ENCODE peak calls at places on chromosomes 1 and 21, in five cellular contexts. One of them, this sample, is unnamed.
A peak's percentile ranks its signal among the peaks of the same experiment; 100 is the strongest.

GRCh38 chr1:67575861-67576260 is 109.1 kb upstream of the GADD45A start:
- DNase-seq in H1: no peak
- DNase-seq in K562: no peak
- DNase-seq in HepG2: no peak
- DNase-seq in GM12878: no peak
- DNase-seq in this sample: no peak

GRCh38 chr1:32592953-32593352 is 53.7 kb downstream of the ZBTB8A start:
- DNase-seq in H1: no peak
- DNase-seq in GM12878: no peak
- DNase-seq in K562: no peak
- DNase-seq in HepG2: no peak
- DNase-seq in this sample: no peak

GRCh38 chr1:63971557-63971956 is 197.7 kb downstream of the ROR1 start:
- DNase-seq in GM12878: no peak
- DNase-seq in K562: no peak
- DNase-seq in HepG2: no peak
- DNase-seq in H1: no peak
- DNase-seq in this sample: no peak

GRCh38 chr1:201772178-201772577 is 56.8 kb upstream of the IPO9 start:
- DNase-seq in H1: no peak
- DNase-seq in K562: no peak
- DNase-seq in HepG2: no peak
- DNase-seq in GM12878: no peak
- DNase-seq in this sample: no peak

GRCh38 chr1:222991177-222991576 is 151.9 kb downstream of the TLR5 start:
- DNase-seq in K562: no peak
- DNase-seq in HepG2: no peak
- DNase-seq in H1: no peak
- DNase-seq in GM12878: no peak
- DNase-seq in this sample: no peak

GRCh38 chr21:41148798-41149197 is 19.2 kb upstream of the BACE2 start:
- DNase-seq in HepG2: no peak
- DNase-seq in K562: no peak
- DNase-seq in GM12878: no peak
- DNase-seq in H1: no peak
- DNase-seq in this sample: no peak

GRCh38 chr1:180211156-180211859 is 18.8 kb upstream of the LHX4 start:
- DNase-seq in HepG2: no peak
- DNase-seq in K562: no peak
- DNase-seq in GM12878: no peak
- DNase-seq in H1: no peak
- DNase-seq in this sample: no peak

GRCh38 chr1:3543076-3544049 is 67.9 kb downstream of the MEGF6 start:
- DNase-seq in K562: no peak
- DNase-seq in GM12878: no peak
- DNase-seq in HepG2: no peak
- DNase-seq in H1: peak; percentile 71
- DNase-seq in this sample: no peak

GRCh38 chr1:24344090-24344742 is 25.1 kb downstream of the GRHL3 start:
- DNase-seq in H1: no peak
- DNase-seq in K562: no peak
- DNase-seq in HepG2: no peak
- DNase-seq in GM12878: no peak
- DNase-seq in this sample: no peak

GRCh38 chr1:115330480-115331013 is 7.5 kb downstream of the NGF start:
- DNase-seq in HepG2: no peak
- DNase-seq in K562: no peak
- DNase-seq in GM12878: no peak
- DNase-seq in H1: no peak
- DNase-seq in this sample: no peak

GRCh38 chr1:64111787-64112186 is 91.6 kb upstream of the UBE2U start:
- DNase-seq in H1: no peak
- DNase-seq in K562: no peak
- DNase-seq in GM12878: no peak
- DNase-seq in HepG2: no peak
- DNase-seq in this sample: no peak

GRCh38 chr1:117758444-117759316 is 152.8 kb downstream of the TENT5C start:
- DNase-seq in HepG2: peak; percentile 79
- DNase-seq in GM12878: peak; percentile 11
- DNase-seq in H1: peak; percentile 85
- DNase-seq in K562: peak; percentile 88
- DNase-seq in this sample: peak; percentile 69

GRCh38 chr1:214441119-214441518 is 110.3 kb downstream of the PTPN14 start:
- DNase-seq in HepG2: no peak
- DNase-seq in K562: no peak
- DNase-seq in GM12878: no peak
- DNase-seq in H1: no peak
- DNase-seq in this sample: no peak

GRCh38 chr1:7929637-7930036 is 11.0 kb downstream of the TNFRSF9 start:
- DNase-seq in H1: no peak
- DNase-seq in HepG2: no peak
- DNase-seq in K562: no peak
- DNase-seq in GM12878: no peak
- DNase-seq in this sample: no peak

GRCh38 chr1:32063261-32063681 is 9.5 kb upstream of the TMEM39B start:
- DNase-seq in K562: peak; percentile 63
- DNase-seq in HepG2: peak; percentile 37
- DNase-seq in H1: no peak
- DNase-seq in GM12878: no peak
- DNase-seq in this sample: peak; percentile 32

GRCh38 chr1:230069813-230070212 is 2.8 kb downstream of the GALNT2 start:
- DNase-seq in HepG2: no peak
- DNase-seq in H1: peak; percentile 32
- DNase-seq in GM12878: no peak
- DNase-seq in K562: peak; percentile 36
- DNase-seq in this sample: no peak

GRCh38 chr1:157551694-157552693 is at the start of gene FCRL5:
- DNase-seq in K562: no peak
- DNase-seq in GM12878: peak; percentile 33
- DNase-seq in HepG2: no peak
- DNase-seq in H1: no peak
- DNase-seq in this sample: no peak

GRCh38 chr1:45089711-45090110 is 77.7 kb downstream of the UROD start:
- DNase-seq in H1: no peak
- DNase-seq in GM12878: no peak
- DNase-seq in K562: no peak
- DNase-seq in HepG2: no peak
- DNase-seq in this sample: no peak

GRCh38 chr1:110155878-110156522 is 5.7 kb downstream of the SLC6A17 start:
- DNase-seq in K562: peak; percentile 67
- DNase-seq in GM12878: no peak
- DNase-seq in HepG2: peak; percentile 4
- DNase-seq in H1: peak; percentile 94
- DNase-seq in this sample: no peak

GRCh38 chr1:41412748-41413147 is 51.5 kb downstream of the FOXO6 start:
- DNase-seq in H1: no peak
- DNase-seq in GM12878: no peak
- DNase-seq in HepG2: peak; percentile 25
- DNase-seq in K562: no peak
- DNase-seq in this sample: no peak

GRCh38 chr1:88799433-88799832 is 91.9 kb downstream of the GTF2B start:
- DNase-seq in GM12878: no peak
- DNase-seq in HepG2: no peak
- DNase-seq in K562: no peak
- DNase-seq in H1: no peak
- DNase-seq in this sample: no peak

GRCh38 chr1:20616468-20617156 is 16.6 kb upstream of the PINK1 start:
- DNase-seq in K562: no peak
- DNase-seq in GM12878: no peak
- DNase-seq in HepG2: no peak
- DNase-seq in H1: no peak
- DNase-seq in this sample: no peak

GRCh38 chr21:37530901-37531351 is 164.4 kb downstream of the DYRK1A start:
- DNase-seq in HepG2: no peak
- DNase-seq in K562: no peak
- DNase-seq in H1: peak; percentile 47
- DNase-seq in GM12878: no peak
- DNase-seq in this sample: no peak

GRCh38 chr1:163874070-163874469 is 552.3 kb downstream of the NUF2 start:
- DNase-seq in K562: no peak
- DNase-seq in GM12878: no peak
- DNase-seq in H1: no peak
- DNase-seq in HepG2: no peak
- DNase-seq in this sample: no peak

GRCh38 chr1:56385314-56385713 is 194.0 kb downstream of the PLPP3 start:
- DNase-seq in HepG2: no peak
- DNase-seq in H1: no peak
- DNase-seq in GM12878: no peak
- DNase-seq in K562: no peak
- DNase-seq in this sample: no peak

GRCh38 chr1:9145021-9145668 is 16.2 kb upstream of the GPR157 start:
- DNase-seq in GM12878: no peak
- DNase-seq in H1: no peak
- DNase-seq in HepG2: peak; percentile 79
- DNase-seq in K562: peak; percentile 39
- DNase-seq in this sample: peak; percentile 71

GRCh38 chr1:22275626-22276395 is 132.9 kb upstream of the WNT4 start:
- DNase-seq in K562: peak; percentile 68
- DNase-seq in HepG2: no peak
- DNase-seq in H1: peak; percentile 93
- DNase-seq in GM12878: no peak
- DNase-seq in this sample: peak; percentile 29

GRCh38 chr1:189036628-189037027 is 1441.0 kb downstream of the BRINP3 start:
- DNase-seq in HepG2: no peak
- DNase-seq in GM12878: no peak
- DNase-seq in K562: no peak
- DNase-seq in H1: no peak
- DNase-seq in this sample: no peak

GRCh38 chr1:238738942-238739341 is 647.4 kb upstream of the CHRM3 start:
- DNase-seq in H1: no peak
- DNase-seq in K562: no peak
- DNase-seq in GM12878: no peak
- DNase-seq in HepG2: no peak
- DNase-seq in this sample: no peak

DNA sequence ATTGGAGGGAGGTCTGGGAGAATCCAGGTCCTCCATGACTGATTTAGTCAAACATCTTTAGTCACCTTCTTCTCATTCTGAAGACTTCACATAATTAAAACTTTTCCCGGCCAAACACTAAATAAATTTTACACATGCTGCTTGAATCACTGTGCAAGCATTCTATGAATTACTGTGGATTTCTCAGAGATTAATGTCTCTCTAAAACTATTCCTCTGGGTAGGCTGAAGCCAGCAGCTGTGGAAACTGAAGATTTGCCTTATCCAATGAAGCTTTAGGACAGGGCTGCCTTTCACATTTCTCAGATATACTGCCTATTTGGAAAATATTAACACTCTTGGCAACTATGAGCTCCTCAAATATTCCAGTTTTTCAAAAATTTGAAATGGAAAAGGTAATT is 61.7 kb downstream of the JMJD4 start:
- DNase-seq in HepG2: no peak
- DNase-seq in H1: no peak
- DNase-seq in GM12878: no peak
- DNase-seq in K562: no peak
- DNase-seq in this sample: no peak
- H3K9me3 ChIP-seq in HepG2: peaks cover 82% of the 10 kb centered on the region
- H3K9me3 ChIP-seq in H1: peaks cover 68% of the 10 kb centered on the region
- H3K9me3 ChIP-seq in GM12878: peaks cover 3% of the 10 kb centered on the region
- H3K9me3 ChIP-seq in K562: no peaks in the 10 kb centered on the region
- H3K9me3 ChIP-seq in this sample: peaks cover 6% of the 10 kb centered on the region

GRCh38 chr1:79044974-79045650 is 38.6 kb upstream of the ADGRL4 start:
- DNase-seq in K562: no peak
- DNase-seq in H1: peak; percentile 49
- DNase-seq in HepG2: no peak
- DNase-seq in GM12878: no peak
- DNase-seq in this sample: peak; percentile 16
- TF ChIP-seq SIN3A in K562: no peak
- TF ChIP-seq SIN3A in H1: no peak
- TF ChIP-seq SIN3A in HepG2: no peak
- TF ChIP-seq SIN3A in GM12878: no peak
- TF ChIP-seq SIN3A in this sample: no peak

GRCh38 chr1:145953861-145954260 is 4.0 kb downstream of the LIX1L start:
- DNase-seq in H1: no peak
- DNase-seq in GM12878: no peak
- DNase-seq in K562: no peak
- DNase-seq in HepG2: no peak
- DNase-seq in this sample: no peak

GRCh38 chr1:145955436-145955835 is 2.4 kb downstream of the LIX1L start:
- DNase-seq in H1: no peak
- DNase-seq in GM12878: no peak
- DNase-seq in HepG2: no peak
- DNase-seq in K562: no peak
- DNase-seq in this sample: no peak

GRCh38 chr1:145956361-145956760 is 1.5 kb downstream of the LIX1L start:
- DNase-seq in K562: no peak
- DNase-seq in H1: no peak
- DNase-seq in HepG2: no peak
- DNase-seq in GM12878: no peak
- DNase-seq in this sample: no peak

GRCh38 chr1:145949219-145949618 is 8.6 kb downstream of the LIX1L start:
- DNase-seq in K562: no peak
- DNase-seq in GM12878: no peak
- DNase-seq in HepG2: no peak
- DNase-seq in H1: no peak
- DNase-seq in this sample: no peak

DNA sequence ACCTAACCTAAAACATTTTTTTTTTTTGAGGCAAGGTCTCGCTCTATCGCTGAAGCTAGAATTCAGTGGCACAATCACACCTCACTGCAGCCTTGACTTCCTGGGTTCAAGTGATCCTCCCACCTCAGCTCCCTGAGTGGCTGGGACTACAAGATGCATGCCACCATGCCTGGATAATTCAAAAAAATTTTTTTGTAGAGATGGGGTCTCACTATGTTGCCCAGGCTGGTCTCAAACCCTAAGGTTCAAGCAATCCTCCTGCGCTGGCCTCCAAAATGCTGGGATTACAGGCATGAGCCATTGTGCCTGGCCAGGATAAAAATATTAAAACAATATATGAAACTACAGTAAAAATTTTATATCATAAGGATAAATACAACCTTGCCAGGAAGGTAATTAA is 4.9 kb downstream of the LIX1L start:
- DNase-seq in GM12878: no peak
- DNase-seq in K562: no peak
- DNase-seq in HepG2: no peak
- DNase-seq in H1: no peak
- DNase-seq in this sample: no peak
- TF ChIP-seq SP1 in GM12878: no peak
- TF ChIP-seq SP1 in K562: no peak
- TF ChIP-seq SP1 in HepG2: no peak
- TF ChIP-seq SP1 in H1: no peak
- TF ChIP-seq SP1 in this sample: no peak

DNA sequence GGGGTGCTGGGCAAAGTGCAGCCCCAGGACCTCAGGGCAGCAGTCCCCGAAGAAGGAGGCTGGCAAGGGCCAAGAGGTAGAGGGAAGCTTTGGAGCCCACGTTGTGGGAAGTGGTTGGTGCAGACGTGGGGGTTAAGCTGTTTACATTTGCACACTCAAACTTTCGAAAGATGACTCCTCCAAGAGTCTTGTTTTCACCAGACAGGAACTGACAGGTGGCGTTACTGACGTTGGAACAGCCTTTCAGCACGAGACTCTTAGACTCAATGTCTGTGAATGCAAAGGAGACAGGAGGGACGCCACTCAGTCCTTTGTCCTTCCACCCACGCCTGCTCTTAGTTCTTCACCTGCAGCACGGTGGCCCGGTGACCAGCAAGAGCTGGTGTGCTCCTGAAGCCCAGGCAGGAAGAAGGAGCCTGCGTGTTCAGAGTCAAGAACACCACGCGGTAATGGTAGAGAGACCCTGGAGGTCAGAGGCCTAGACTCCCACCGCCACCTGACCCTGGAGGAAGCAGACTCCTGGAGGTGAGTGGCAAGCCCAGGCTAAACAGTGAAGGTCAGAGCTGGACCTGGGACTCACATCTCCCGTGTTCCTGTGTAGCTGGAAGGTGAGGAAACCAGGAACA is 15.9 kb downstream of the LYPD8 start:
- DNase-seq in H1: no peak
- DNase-seq in HepG2: no peak
- DNase-seq in GM12878: no peak
- DNase-seq in K562: no peak
- DNase-seq in this sample: no peak
- H3K9me3 ChIP-seq in H1: peaks cover 93% of the 10 kb centered on the region
- H3K9me3 ChIP-seq in HepG2: peaks cover 5% of the 10 kb centered on the region
- H3K9me3 ChIP-seq in GM12878: no peaks in the 10 kb centered on the region
- H3K9me3 ChIP-seq in K562: no peaks in the 10 kb centered on the region
- H3K9me3 ChIP-seq in this sample: no peaks in the 10 kb centered on the region

This sample was measured in HCT116.